ENCODE peak calls at places on chromosome 14, in six cellular contexts. One of them, this sample, is unnamed.
A peak's percentile ranks its signal among the peaks of the same experiment; 100 is the strongest.

GRCh38 chr14:50343424-50343823 is 31.3 kb downstream of the DMAC2L start:
- DNase-seq in H1: no peak
- DNase-seq in trophoblast cell: no peak
- DNase-seq in mesenchymal stem cell: peak; percentile 14
- DNase-seq in IMR-90: no peak
- DNase-seq in H9: no peak
- DNase-seq in this sample: no peak

GRCh38 chr14:75928587-75929230 is 53.1 kb downstream of the TGFB3 start:
- DNase-seq in trophoblast cell: no peak
- DNase-seq in H9: no peak
- DNase-seq in H1: no peak
- DNase-seq in IMR-90: peak; percentile 8
- DNase-seq in mesenchymal stem cell: no peak
- DNase-seq in this sample: no peak

GRCh38 chr14:23160924-23161522 is 22.4 kb downstream of the SLC7A8 start:
- DNase-seq in trophoblast cell: peak; percentile 62
- DNase-seq in H9: peak; percentile 80
- DNase-seq in IMR-90: peak; percentile 78
- DNase-seq in H1: peak; percentile 83
- DNase-seq in mesenchymal stem cell: peak; percentile 86
- DNase-seq in this sample: no peak

GRCh38 chr14:39912192-39913100 is 480.2 kb upstream of the FBXO33 start:
- DNase-seq in mesenchymal stem cell: no peak
- DNase-seq in H1: no peak
- DNase-seq in IMR-90: no peak
- DNase-seq in H9: no peak
- DNase-seq in trophoblast cell: no peak
- DNase-seq in this sample: no peak

GRCh38 chr14:103879118-103879569 is 31.8 kb upstream of the PPP1R13B start:
- DNase-seq in H1: no peak
- DNase-seq in IMR-90: no peak
- DNase-seq in mesenchymal stem cell: no peak
- DNase-seq in trophoblast cell: no peak
- DNase-seq in H9: no peak
- DNase-seq in this sample: no peak

GRCh38 chr14:68309631-68310030 is 483.2 kb downstream of the ZFP36L1 start:
- DNase-seq in H1: no peak
- DNase-seq in H9: no peak
- DNase-seq in mesenchymal stem cell: no peak
- DNase-seq in IMR-90: no peak
- DNase-seq in trophoblast cell: no peak
- DNase-seq in this sample: no peak

GRCh38 chr14:91142214-91142668 is 28.4 kb downstream of the DGLUCY start:
- DNase-seq in trophoblast cell: no peak
- DNase-seq in H9: no peak
- DNase-seq in mesenchymal stem cell: no peak
- DNase-seq in H1: no peak
- DNase-seq in IMR-90: no peak
- DNase-seq in this sample: no peak

GRCh38 chr14:80387563-80387981 is 176.3 kb upstream of the DIO2 start:
- DNase-seq in mesenchymal stem cell: no peak
- DNase-seq in H9: no peak
- DNase-seq in IMR-90: no peak
- DNase-seq in trophoblast cell: peak; percentile 93
- DNase-seq in H1: no peak
- DNase-seq in this sample: no peak

GRCh38 chr14:60723218-60724079 is 702 bp downstream of the SIX4 start:
- DNase-seq in IMR-90: peak; percentile 62
- DNase-seq in trophoblast cell: peak; percentile 68
- DNase-seq in mesenchymal stem cell: peak; percentile 72
- DNase-seq in H1: peak; percentile 75
- DNase-seq in H9: peak; percentile 62
- DNase-seq in this sample: peak; percentile 51

GRCh38 chr14:68793734-68794129 is 865 bp upstream of the ZFP36L1 start:
- DNase-seq in trophoblast cell: no peak
- DNase-seq in IMR-90: no peak
- DNase-seq in mesenchymal stem cell: no peak
- DNase-seq in H1: no peak
- DNase-seq in H9: no peak
- DNase-seq in this sample: no peak

GRCh38 chr14:86892167-86892956 is 1100.6 kb downstream of the GALC start:
- DNase-seq in mesenchymal stem cell: no peak
- DNase-seq in H1: no peak
- DNase-seq in trophoblast cell: peak; percentile 17
- DNase-seq in H9: no peak
- DNase-seq in IMR-90: peak; percentile 15
- DNase-seq in this sample: no peak

GRCh38 chr14:60805881-60806569 is 71.5 kb downstream of the MNAT1 start:
- DNase-seq in H9: no peak
- DNase-seq in trophoblast cell: peak; percentile 3
- DNase-seq in mesenchymal stem cell: no peak
- DNase-seq in IMR-90: peak; percentile 63
- DNase-seq in H1: no peak
- DNase-seq in this sample: no peak

GRCh38 chr14:101294136-101294535 is 267.2 kb upstream of the DIO3 start:
- DNase-seq in IMR-90: no peak
- DNase-seq in H1: no peak
- DNase-seq in trophoblast cell: peak; percentile 14
- DNase-seq in mesenchymal stem cell: no peak
- DNase-seq in H9: no peak
- DNase-seq in this sample: no peak

GRCh38 chr14:80987235-80988032 is 32.0 kb downstream of the TSHR start:
- DNase-seq in trophoblast cell: peak; percentile 95
- DNase-seq in mesenchymal stem cell: peak; percentile 66
- DNase-seq in H1: peak; percentile 77
- DNase-seq in H9: peak; percentile 69
- DNase-seq in IMR-90: peak; percentile 69
- DNase-seq in this sample: peak; percentile 61

GRCh38 chr14:72662213-72662612 is 231.7 kb downstream of the DPF3 start:
- DNase-seq in H1: no peak
- DNase-seq in H9: no peak
- DNase-seq in mesenchymal stem cell: no peak
- DNase-seq in trophoblast cell: no peak
- DNase-seq in IMR-90: no peak
- DNase-seq in this sample: no peak

GRCh38 chr14:37708481-37708880 is 113.1 kb downstream of the TTC6 start:
- DNase-seq in IMR-90: peak; percentile 60
- DNase-seq in mesenchymal stem cell: peak; percentile 19
- DNase-seq in H1: no peak
- DNase-seq in H9: no peak
- DNase-seq in trophoblast cell: no peak
- DNase-seq in this sample: no peak

GRCh38 chr14:65115615-65116014 is 13.3 kb upstream of the MAX start:
- DNase-seq in H9: no peak
- DNase-seq in IMR-90: no peak
- DNase-seq in trophoblast cell: no peak
- DNase-seq in H1: no peak
- DNase-seq in mesenchymal stem cell: no peak
- DNase-seq in this sample: no peak

GRCh38 chr14:79483472-79483871 is 727.8 kb downstream of the DIO2 start:
- DNase-seq in IMR-90: peak; percentile 93
- DNase-seq in trophoblast cell: no peak
- DNase-seq in mesenchymal stem cell: peak; percentile 44
- DNase-seq in H1: no peak
- DNase-seq in H9: no peak
- DNase-seq in this sample: no peak

GRCh38 chr14:53124778-53125177 is 28.3 kb downstream of the DDHD1 start:
- DNase-seq in H9: no peak
- DNase-seq in trophoblast cell: no peak
- DNase-seq in IMR-90: no peak
- DNase-seq in mesenchymal stem cell: no peak
- DNase-seq in H1: no peak
- DNase-seq in this sample: no peak

GRCh38 chr14:64601571-64601970 is 51.8 kb downstream of the PPP1R36 start:
- DNase-seq in H9: no peak
- DNase-seq in trophoblast cell: peak; percentile 37
- DNase-seq in IMR-90: no peak
- DNase-seq in H1: peak; percentile 35
- DNase-seq in mesenchymal stem cell: no peak
- DNase-seq in this sample: no peak

GRCh38 chr14:87171161-87171560 is 821.8 kb downstream of the GALC start:
- DNase-seq in mesenchymal stem cell: no peak
- DNase-seq in trophoblast cell: no peak
- DNase-seq in IMR-90: no peak
- DNase-seq in H9: no peak
- DNase-seq in H1: no peak
- DNase-seq in this sample: no peak

GRCh38 chr14:45838597-45838996 is 585.6 kb upstream of the MIS18BP1 start:
- DNase-seq in mesenchymal stem cell: peak; percentile 7
- DNase-seq in IMR-90: no peak
- DNase-seq in trophoblast cell: peak; percentile 18
- DNase-seq in H9: no peak
- DNase-seq in H1: no peak
- DNase-seq in this sample: no peak

GRCh38 chr14:97129639-97130038 is 332.5 kb downstream of the VRK1 start:
- DNase-seq in IMR-90: no peak
- DNase-seq in trophoblast cell: no peak
- DNase-seq in H9: no peak
- DNase-seq in mesenchymal stem cell: no peak
- DNase-seq in H1: no peak
- DNase-seq in this sample: no peak

GRCh38 chr14:26125039-26125438 is 472.8 kb downstream of the NOVA1 start:
- DNase-seq in IMR-90: no peak
- DNase-seq in mesenchymal stem cell: no peak
- DNase-seq in trophoblast cell: no peak
- DNase-seq in H1: no peak
- DNase-seq in H9: no peak
- DNase-seq in this sample: no peak

GRCh38 chr14:68479247-68479646 is 313.6 kb downstream of the ZFP36L1 start:
- DNase-seq in H9: no peak
- DNase-seq in IMR-90: peak; percentile 25
- DNase-seq in H1: no peak
- DNase-seq in mesenchymal stem cell: peak; percentile 19
- DNase-seq in trophoblast cell: peak; percentile 92
- DNase-seq in this sample: no peak

DNA sequence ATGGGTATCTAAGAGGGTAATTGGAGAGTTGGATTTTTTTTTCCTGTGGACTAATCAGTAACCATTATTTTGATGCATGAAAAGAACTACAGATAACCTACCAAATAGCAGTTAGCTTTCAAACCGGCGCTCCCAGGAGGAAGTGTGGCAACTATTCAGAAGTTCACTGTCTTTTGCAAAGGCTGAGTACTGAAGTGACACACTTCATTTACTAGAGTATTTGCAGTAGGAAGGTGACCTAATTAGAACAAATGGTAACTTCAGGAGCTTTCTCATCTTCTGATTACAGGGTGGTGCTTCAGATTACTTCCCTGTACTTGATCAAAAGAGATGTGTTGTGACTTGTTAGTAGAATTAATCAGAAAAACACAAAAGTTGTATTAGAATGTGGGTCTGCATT is 87.7 kb downstream of the PELI2 start:
- DNase-seq in H1: no peak
- DNase-seq in H9: no peak
- DNase-seq in mesenchymal stem cell: no peak
- DNase-seq in IMR-90: no peak
- DNase-seq in trophoblast cell: no peak
- DNase-seq in this sample: no peak
- H4K91ac ChIP-seq in H1: no peak overlapping the region
- H4K91ac ChIP-seq in H9: no peak overlapping the region
- H4K91ac ChIP-seq in mesenchymal stem cell: no peak overlapping the region
- H4K91ac ChIP-seq in IMR-90: no peak overlapping the region
- H4K91ac ChIP-seq in trophoblast cell: no peak overlapping the region
- H4K91ac ChIP-seq in this sample: no peak overlapping the region

DNA sequence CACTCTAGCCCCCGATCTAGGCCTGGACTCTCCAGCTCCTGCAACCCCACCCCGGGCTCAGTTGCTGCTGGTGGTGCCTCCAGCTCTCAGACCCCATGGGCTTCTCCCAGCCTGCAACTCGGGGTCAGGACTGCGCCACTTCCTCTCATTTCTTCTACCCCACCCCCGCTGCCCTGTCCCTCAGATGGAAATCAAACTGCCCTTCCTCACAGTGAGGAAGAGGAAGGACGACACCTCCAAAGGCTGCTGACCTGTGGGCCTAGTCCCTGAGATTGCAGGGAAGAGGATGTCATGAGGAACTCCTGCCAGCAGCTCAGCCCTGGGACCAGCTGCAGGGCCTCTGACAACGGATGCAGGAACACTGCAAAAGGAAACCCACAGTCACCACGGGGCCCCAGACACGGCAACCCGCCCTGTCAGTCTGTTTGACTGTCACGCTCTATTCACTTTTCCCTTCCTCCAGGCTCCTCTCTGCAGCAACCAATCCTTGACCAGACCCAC is 29.3 kb upstream of the PNMA1 start:
- DNase-seq in H9: peak; percentile 18
- DNase-seq in mesenchymal stem cell: peak; percentile 79
- DNase-seq in trophoblast cell: no peak
- DNase-seq in H1: no peak
- DNase-seq in IMR-90: no peak
- DNase-seq in this sample: no peak
- H3K14ac ChIP-seq in H9: no peak overlapping the region
- H3K14ac ChIP-seq in mesenchymal stem cell: no peak overlapping the region
- H3K14ac ChIP-seq in trophoblast cell: peak overlapping the region; percentile 2
- H3K14ac ChIP-seq in H1: no peak overlapping the region
- H3K14ac ChIP-seq in IMR-90: peak overlapping the region; percentile 10
- H3K14ac ChIP-seq in this sample: no peak overlapping the region

GRCh38 chr14:99732436-99733220 is 48.5 kb downstream of the CYP46A1 start:
- DNase-seq in IMR-90: no peak
- DNase-seq in H9: peak; percentile 24
- DNase-seq in mesenchymal stem cell: no peak
- DNase-seq in H1: no peak
- DNase-seq in trophoblast cell: no peak
- DNase-seq in this sample: no peak
- H4K91ac ChIP-seq in IMR-90: no peak overlapping the region
- H4K91ac ChIP-seq in H9: no peak overlapping the region
- H4K91ac ChIP-seq in mesenchymal stem cell: no peak overlapping the region
- H4K91ac ChIP-seq in H1: peak overlapping the region; percentile 74
- H4K91ac ChIP-seq in trophoblast cell: no peak overlapping the region
- H4K91ac ChIP-seq in this sample: peak overlapping the region; percentile 75

GRCh38 chr14:105223770-105224544 is 24.4 kb upstream of the BTBD6 start:
- DNase-seq in mesenchymal stem cell: no peak
- DNase-seq in IMR-90: no peak
- DNase-seq in trophoblast cell: peak; percentile 40
- DNase-seq in H1: no peak
- DNase-seq in H9: no peak
- DNase-seq in this sample: no peak
- H3K14ac ChIP-seq in mesenchymal stem cell: no peak overlapping the region
- H3K14ac ChIP-seq in IMR-90: no peak overlapping the region
- H3K14ac ChIP-seq in trophoblast cell: no peak overlapping the region
- H3K14ac ChIP-seq in H1: no peak overlapping the region
- H3K14ac ChIP-seq in H9: no peak overlapping the region
- H3K14ac ChIP-seq in this sample: no peak overlapping the region

This sample was measured in neuronal stem cell.